ENCODE peak calls at places on chromosomes 1 and 21, in nine cellular contexts. N is heart left ventricle; Y is PC-3; X is tibial artery; P is psoas muscle; U is adipocyte; R is testis; Q is neural progenitor cell; K is CD8-positive, alpha-beta T cell. J is an unnamed sample. For H3K9me3 and H3K36me3, the result is how much of the 10 kb centered on the place peaks cover.

GRCh38 chr1:202553560-202554038 is 156.7 kb downstream of the SYT2 start:
- DNase-seq in N (peak), Y (no peak), X (no peak), P (no peak), U (peak), R (peak), Q (no peak), K (no peak), J (peak)

GRCh38 chr1:98277111-98277510 is 356.3 kb upstream of the DPYD start:
- DNase-seq in N (no peak), Y (peak), X (no peak), P (no peak), U (peak), R (no peak), Q (no peak), K (no peak), J (peak)

GRCh38 chr1:31760901-31761470 is 3.2 kb downstream of the ADGRB2 start:
- DNase-seq in N (peak), Y (peak), X (peak), P (peak), U (peak), R (peak), Q (peak), K (peak), J (peak)

GRCh38 chr1:204684551-204685235 is 845 bp downstream of the LRRN2 start:
- DNase-seq in N (peak), Y (peak), X (no peak), P (no peak), U (no peak), R (peak), Q (peak), K (no peak), J (peak)

GRCh38 chr1:80248886-80249285 is 1242.4 kb upstream of the ADGRL4 start:
- DNase-seq in N (no peak), Y (peak), X (no peak), P (no peak), U (peak), R (no peak), Q (no peak), K (no peak), J (no peak)

GRCh38 chr21:33047231-33047630 is 21.5 kb downstream of the OLIG2 start:
- DNase-seq in N (peak), Y (peak), X (no peak), P (no peak), U (no peak), R (no peak), Q (no peak), K (no peak), J (peak)

GRCh38 chr1:215405211-215405610 is 161.9 kb upstream of the KCTD3 start:
- DNase-seq in N (no peak), Y (peak), X (no peak), P (no peak), U (no peak), R (no peak), Q (no peak), K (no peak), J (no peak)

GRCh38 chr21:34029724-34030528 is 43.5 kb upstream of the MRPS6 start:
- DNase-seq in N (peak), Y (peak), X (no peak), P (no peak), U (peak), R (peak), Q (peak), K (no peak), J (peak)

DNA sequence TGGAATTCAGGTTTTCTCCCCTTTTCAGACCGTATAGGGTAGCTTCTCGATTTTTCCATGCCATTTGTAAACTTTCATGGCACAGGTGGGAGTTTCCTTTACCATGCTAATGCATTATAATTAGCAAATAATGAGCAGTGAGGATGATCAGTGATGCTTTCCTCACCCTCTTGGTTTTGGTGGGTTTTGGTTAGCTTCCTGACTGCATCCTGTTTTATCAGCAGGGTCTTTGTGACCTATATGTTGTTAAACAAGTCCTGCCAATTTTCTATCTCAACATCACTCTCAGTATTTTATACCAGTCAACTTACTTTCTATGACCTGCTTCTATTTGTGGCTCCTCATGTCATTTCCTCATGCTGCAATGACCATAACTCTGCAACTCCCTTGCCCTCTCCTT is 1345.1 kb downstream of the NCAM2 start:
- DNase-seq in N (no peak), Y (no peak), X (no peak), P (no peak), U (no peak), R (no peak), Q (no peak), K (no peak), J (no peak)
- H3K9me3 ChIP-seq in N (under half), Y (under half), X (under half), P (under half), U (under half), R (under half), Q (under half), K (under half), J (under half)

DNA sequence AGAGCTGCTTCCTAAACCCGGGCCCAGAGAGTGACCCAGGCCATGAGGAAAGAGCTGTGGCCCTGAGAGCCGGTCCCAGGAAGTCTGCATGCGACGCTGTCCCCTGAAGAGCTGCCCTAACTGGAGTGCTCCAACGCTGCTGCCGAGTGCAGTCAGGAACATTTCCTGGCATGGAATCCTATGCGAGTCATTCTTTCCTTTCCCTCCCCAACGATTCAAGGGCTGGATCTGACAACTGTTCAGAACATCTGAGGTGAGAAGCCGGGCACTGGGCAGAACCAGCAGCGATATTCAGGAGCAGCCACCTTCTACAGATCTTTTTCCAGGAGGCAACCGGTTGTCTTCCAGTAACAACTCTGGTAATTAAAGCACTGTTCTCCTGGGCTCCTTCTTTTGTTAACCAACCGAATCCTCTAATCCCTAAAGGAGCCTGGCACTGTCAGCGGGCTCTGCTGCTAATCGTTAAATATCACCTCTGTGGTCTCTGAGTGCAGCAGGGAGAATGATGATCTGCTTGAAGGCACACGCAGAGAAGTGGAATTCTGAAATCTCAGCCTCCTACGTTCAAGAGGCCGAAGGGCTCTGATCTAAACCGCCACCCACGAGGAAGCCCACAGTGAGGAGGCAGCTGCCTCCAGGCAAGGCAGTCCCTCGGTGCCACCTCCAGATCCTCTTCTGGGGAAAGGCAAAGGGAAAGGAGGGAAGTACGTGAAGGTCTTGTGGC is 55.8 kb downstream of the SLC45A1 start:
- DNase-seq in N (peak), Y (peak), X (peak), P (peak), U (peak), R (peak), Q (peak), K (no peak), J (peak)
- H3K4me3 ChIP-seq in N (no peak), Y (no peak), X (peak), P (peak), U (peak), R (no peak), Q (peak), K (no peak), J (no peak)

DNA sequence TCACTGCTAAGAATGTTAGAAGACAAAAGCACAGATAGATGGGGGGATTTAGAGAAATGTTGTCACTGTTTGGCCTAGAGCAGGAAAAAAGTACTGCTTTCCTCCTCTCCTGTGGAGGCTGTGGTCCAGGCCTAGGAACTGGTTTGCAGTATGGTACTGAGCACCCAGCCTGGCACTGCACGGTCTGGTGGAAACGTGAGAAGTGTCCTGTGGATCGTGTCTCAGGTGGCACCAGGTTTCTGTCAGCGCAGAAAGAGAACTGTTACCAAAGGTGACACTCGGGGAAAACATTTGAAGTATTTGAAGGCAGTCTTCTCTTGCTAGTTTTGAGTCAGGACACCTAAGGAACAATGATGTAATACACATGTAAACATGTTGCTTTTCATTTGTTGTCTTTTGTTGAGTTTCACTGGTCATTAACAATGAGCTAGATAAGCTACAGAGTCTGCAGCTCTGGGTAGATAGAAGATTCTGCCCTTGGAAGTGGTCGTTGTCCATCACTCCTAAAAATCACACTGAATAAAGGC is 63.0 kb downstream of the B3GALNT2 start:
- DNase-seq in N (no peak), Y (no peak), X (no peak), P (no peak), U (no peak), R (no peak), Q (no peak), K (no peak), J (no peak)
- H3K36me3 ChIP-seq in N (half or more), Y (under half), X (half or more), P (under half), U (half or more), R (under half), Q (under half), K (under half), J (half or more)

GRCh38 chr1:30117685-30118084 is 605.7 kb downstream of the MATN1 start:
- DNase-seq in N (no peak), Y (no peak), X (no peak), P (no peak), U (no peak), R (peak), Q (no peak), K (no peak), J (no peak)
- H3K9me3 ChIP-seq in N (under half), Y (under half), X (under half), P (under half), U (under half), R (under half), Q (under half), K (under half), J (under half)

GRCh38 chr1:157136133-157136532 is 2.1 kb downstream of the ETV3 start:
- DNase-seq in N (no peak), Y (no peak), X (no peak), P (no peak), U (no peak), R (no peak), Q (no peak), K (no peak), J (no peak)
- H3K4me3 ChIP-seq in N (peak), Y (peak), X (no peak), P (no peak), U (peak), R (no peak), Q (peak), K (no peak), J (peak)

GRCh38 chr1:29152046-29152805 is 28.5 kb upstream of the TMEM200B start:
- DNase-seq in N (no peak), Y (no peak), X (no peak), P (no peak), U (no peak), R (no peak), Q (no peak), K (no peak), J (no peak)
- H3K36me3 ChIP-seq in N (half or more), Y (half or more), X (half or more), P (under half), U (half or more), R (under half), Q (under half), K (half or more), J (half or more)

J was measured in MG63.